ENCODE peak calls at places on chromosomes 11 and 22, in six cellular contexts. One of them, this sample, is unnamed.

GRCh38 chr11:69136471-69136870 is 19.3 kb upstream of the SMIM38 start:
- DNase-seq in CD4-positive, alpha-beta T cell: no peak
- DNase-seq in psoas muscle: no peak
- DNase-seq in MCF 10A: no peak
- DNase-seq in neural progenitor cell: no peak
- DNase-seq in OCI-LY7: no peak
- DNase-seq in this sample: no peak

GRCh38 chr22:23047265-23047664 is 23.1 kb upstream of the GNAZ start:
- DNase-seq in CD4-positive, alpha-beta T cell: no peak
- DNase-seq in psoas muscle: no peak
- DNase-seq in MCF 10A: no peak
- DNase-seq in neural progenitor cell: no peak
- DNase-seq in OCI-LY7: no peak
- DNase-seq in this sample: no peak

GRCh38 chr22:36384766-36385400 is 2.9 kb downstream of the MYH9 start:
- DNase-seq in CD4-positive, alpha-beta T cell: no peak
- DNase-seq in psoas muscle: no peak
- DNase-seq in MCF 10A: no peak
- DNase-seq in neural progenitor cell: peak; percentile 79
- DNase-seq in OCI-LY7: peak; percentile 79
- DNase-seq in this sample: no peak

GRCh38 chr11:104772806-104773241 is 125.4 kb downstream of the CASP12 start:
- DNase-seq in CD4-positive, alpha-beta T cell: no peak
- DNase-seq in psoas muscle: no peak
- DNase-seq in MCF 10A: peak; percentile 70
- DNase-seq in neural progenitor cell: no peak
- DNase-seq in OCI-LY7: no peak
- DNase-seq in this sample: no peak

GRCh38 chr11:63682045-63682915 is 980 bp downstream of the RTN3 start:
- DNase-seq in CD4-positive, alpha-beta T cell: no peak
- DNase-seq in psoas muscle: no peak
- DNase-seq in MCF 10A: peak; percentile 33
- DNase-seq in neural progenitor cell: peak; percentile 63
- DNase-seq in OCI-LY7: peak; percentile 62
- DNase-seq in this sample: no peak

GRCh38 chr11:78268516-78269410 is 80.0 kb downstream of the USP35 start:
- DNase-seq in CD4-positive, alpha-beta T cell: no peak
- DNase-seq in psoas muscle: peak; percentile 39
- DNase-seq in MCF 10A: no peak
- DNase-seq in neural progenitor cell: no peak
- DNase-seq in OCI-LY7: no peak
- DNase-seq in this sample: no peak

GRCh38 chr11:134414036-134414731 is 2.1 kb upstream of the B3GAT1 start:
- DNase-seq in CD4-positive, alpha-beta T cell: no peak
- DNase-seq in psoas muscle: no peak
- DNase-seq in MCF 10A: no peak
- DNase-seq in neural progenitor cell: peak; percentile 30
- DNase-seq in OCI-LY7: no peak
- DNase-seq in this sample: no peak

GRCh38 chr11:65575568-65576231 is at the start of gene EHBP1L1:
- DNase-seq in CD4-positive, alpha-beta T cell: peak; percentile 79
- DNase-seq in psoas muscle: peak; percentile 81
- DNase-seq in MCF 10A: peak; percentile 65
- DNase-seq in neural progenitor cell: peak; percentile 77
- DNase-seq in OCI-LY7: peak; percentile 83
- DNase-seq in this sample: peak; percentile 91

GRCh38 chr11:129998107-129998506 is 4.5 kb downstream of the PRDM10 start:
- DNase-seq in CD4-positive, alpha-beta T cell: no peak
- DNase-seq in psoas muscle: no peak
- DNase-seq in MCF 10A: no peak
- DNase-seq in neural progenitor cell: no peak
- DNase-seq in OCI-LY7: no peak
- DNase-seq in this sample: no peak

GRCh38 chr11:72430743-72431570 is 3.4 kb downstream of the CLPB start:
- DNase-seq in CD4-positive, alpha-beta T cell: no peak
- DNase-seq in psoas muscle: no peak
- DNase-seq in MCF 10A: peak; percentile 51
- DNase-seq in neural progenitor cell: peak; percentile 69
- DNase-seq in OCI-LY7: peak; percentile 72
- DNase-seq in this sample: peak; percentile 73

GRCh38 chr11:59551651-59552521 is 40.5 kb downstream of the OR4D9 start:
- DNase-seq in CD4-positive, alpha-beta T cell: no peak
- DNase-seq in psoas muscle: no peak
- DNase-seq in MCF 10A: peak; percentile 80
- DNase-seq in neural progenitor cell: peak; percentile 74
- DNase-seq in OCI-LY7: peak; percentile 43
- DNase-seq in this sample: no peak

GRCh38 chr11:23991140-23991539 is 505.7 kb upstream of the LUZP2 start:
- DNase-seq in CD4-positive, alpha-beta T cell: no peak
- DNase-seq in psoas muscle: no peak
- DNase-seq in MCF 10A: no peak
- DNase-seq in neural progenitor cell: no peak
- DNase-seq in OCI-LY7: no peak
- DNase-seq in this sample: no peak

GRCh38 chr22:22884888-22885840 is 2.5 kb upstream of the IGLL5 start:
- DNase-seq in CD4-positive, alpha-beta T cell: no peak
- DNase-seq in psoas muscle: no peak
- DNase-seq in MCF 10A: no peak
- DNase-seq in neural progenitor cell: no peak
- DNase-seq in OCI-LY7: peak; percentile 97
- DNase-seq in this sample: peak; percentile 80

GRCh38 chr11:78905756-78906155 is 331.1 kb upstream of the NARS2 start:
- DNase-seq in CD4-positive, alpha-beta T cell: no peak
- DNase-seq in psoas muscle: no peak
- DNase-seq in MCF 10A: no peak
- DNase-seq in neural progenitor cell: no peak
- DNase-seq in OCI-LY7: no peak
- DNase-seq in this sample: no peak

GRCh38 chr11:119617343-119617713 is 111.7 kb downstream of the NECTIN1 start:
- DNase-seq in CD4-positive, alpha-beta T cell: no peak
- DNase-seq in psoas muscle: no peak
- DNase-seq in MCF 10A: no peak
- DNase-seq in neural progenitor cell: no peak
- DNase-seq in OCI-LY7: no peak
- DNase-seq in this sample: no peak

GRCh38 chr11:43419460-43419859 is 60.7 kb downstream of the TTC17 start:
- DNase-seq in CD4-positive, alpha-beta T cell: no peak
- DNase-seq in psoas muscle: no peak
- DNase-seq in MCF 10A: peak; percentile 49
- DNase-seq in neural progenitor cell: peak; percentile 21
- DNase-seq in OCI-LY7: peak; percentile 57
- DNase-seq in this sample: peak; percentile 17

GRCh38 chr11:8722156-8722555 is 39.6 kb downstream of the RPL27A start:
- DNase-seq in CD4-positive, alpha-beta T cell: no peak
- DNase-seq in psoas muscle: no peak
- DNase-seq in MCF 10A: no peak
- DNase-seq in neural progenitor cell: no peak
- DNase-seq in OCI-LY7: no peak
- DNase-seq in this sample: no peak

GRCh38 chr22:20424937-20425587 is 12.6 kb downstream of the SCARF2 start:
- DNase-seq in CD4-positive, alpha-beta T cell: no peak
- DNase-seq in psoas muscle: no peak
- DNase-seq in MCF 10A: no peak
- DNase-seq in neural progenitor cell: peak; percentile 4
- DNase-seq in OCI-LY7: no peak
- DNase-seq in this sample: no peak

GRCh38 chr11:95232666-95233065 is 1.7 kb upstream of the SESN3 start:
- DNase-seq in CD4-positive, alpha-beta T cell: no peak
- DNase-seq in psoas muscle: no peak
- DNase-seq in MCF 10A: no peak
- DNase-seq in neural progenitor cell: no peak
- DNase-seq in OCI-LY7: no peak
- DNase-seq in this sample: no peak

GRCh38 chr11:107860688-107861087 is 2.1 kb upstream of the SLC35F2 start:
- DNase-seq in CD4-positive, alpha-beta T cell: no peak
- DNase-seq in psoas muscle: no peak
- DNase-seq in MCF 10A: no peak
- DNase-seq in neural progenitor cell: no peak
- DNase-seq in OCI-LY7: no peak
- DNase-seq in this sample: no peak

GRCh38 chr11:55172734-55173415 is 89.1 kb upstream of the TRIM48 start:
- DNase-seq in CD4-positive, alpha-beta T cell: no peak
- DNase-seq in psoas muscle: no peak
- DNase-seq in MCF 10A: no peak
- DNase-seq in neural progenitor cell: no peak
- DNase-seq in OCI-LY7: no peak
- DNase-seq in this sample: no peak

GRCh38 chr11:117180661-117181585 is 2.4 kb downstream of the SIDT2 start:
- DNase-seq in CD4-positive, alpha-beta T cell: peak; percentile 32
- DNase-seq in psoas muscle: peak; percentile 71
- DNase-seq in MCF 10A: peak; percentile 77
- DNase-seq in neural progenitor cell: peak; percentile 90
- DNase-seq in OCI-LY7: peak; percentile 89
- DNase-seq in this sample: peak; percentile 87

GRCh38 chr11:83008581-83008923 is 63.1 kb downstream of the RAB30 start:
- DNase-seq in CD4-positive, alpha-beta T cell: no peak
- DNase-seq in psoas muscle: no peak
- DNase-seq in MCF 10A: no peak
- DNase-seq in neural progenitor cell: no peak
- DNase-seq in OCI-LY7: no peak
- DNase-seq in this sample: no peak

GRCh38 chr11:122441702-122442092 is 213.8 kb upstream of the UBASH3B start:
- DNase-seq in CD4-positive, alpha-beta T cell: no peak
- DNase-seq in psoas muscle: no peak
- DNase-seq in MCF 10A: no peak
- DNase-seq in neural progenitor cell: no peak
- DNase-seq in OCI-LY7: no peak
- DNase-seq in this sample: no peak

GRCh38 chr22:41415554-41415953 is 31.0 kb downstream of the TOB2 start:
- DNase-seq in CD4-positive, alpha-beta T cell: no peak
- DNase-seq in psoas muscle: no peak
- DNase-seq in MCF 10A: no peak
- DNase-seq in neural progenitor cell: no peak
- DNase-seq in OCI-LY7: no peak
- DNase-seq in this sample: no peak

GRCh38 chr11:101913631-101914030 is 1.2 kb upstream of the CEP126 start:
- DNase-seq in CD4-positive, alpha-beta T cell: no peak
- DNase-seq in psoas muscle: no peak
- DNase-seq in MCF 10A: no peak
- DNase-seq in neural progenitor cell: no peak
- DNase-seq in OCI-LY7: no peak
- DNase-seq in this sample: no peak

GRCh38 chr11:101914737-101915426 is at the start of gene CEP126:
- DNase-seq in CD4-positive, alpha-beta T cell: peak; percentile 88
- DNase-seq in psoas muscle: peak; percentile 94
- DNase-seq in MCF 10A: peak; percentile 92
- DNase-seq in neural progenitor cell: peak; percentile 97
- DNase-seq in OCI-LY7: peak; percentile 97
- DNase-seq in this sample: peak; percentile 93

GRCh38 chr11:101914349-101914736 is 467 bp upstream of the CEP126 start:
- DNase-seq in CD4-positive, alpha-beta T cell: no peak
- DNase-seq in psoas muscle: no peak
- DNase-seq in MCF 10A: no peak
- DNase-seq in neural progenitor cell: peak; percentile 11
- DNase-seq in OCI-LY7: no peak
- DNase-seq in this sample: no peak

GRCh38 chr11:101915811-101916291 is 471 bp downstream of the ANGPTL5 start:
- DNase-seq in CD4-positive, alpha-beta T cell: no peak
- DNase-seq in psoas muscle: no peak
- DNase-seq in MCF 10A: peak; percentile 38
- DNase-seq in neural progenitor cell: peak; percentile 29
- DNase-seq in OCI-LY7: peak; percentile 77
- DNase-seq in this sample: peak; percentile 31

GRCh38 chr11:101912823-101913284 is 2.0 kb upstream of the CEP126 start:
- DNase-seq in CD4-positive, alpha-beta T cell: no peak
- DNase-seq in psoas muscle: no peak
- DNase-seq in MCF 10A: no peak
- DNase-seq in neural progenitor cell: no peak
- DNase-seq in OCI-LY7: no peak
- DNase-seq in this sample: no peak
- TF ChIP-seq CTCF in CD4-positive, alpha-beta T cell: no peak
- TF ChIP-seq CTCF in psoas muscle: no peak
- TF ChIP-seq CTCF in MCF 10A: no peak
- TF ChIP-seq CTCF in neural progenitor cell: no peak
- TF ChIP-seq CTCF in OCI-LY7: no peak
- TF ChIP-seq CTCF in this sample: no peak

GRCh38 chr11:34104680-34105078 is 750 bp upstream of the NAT10 start:
- DNase-seq in CD4-positive, alpha-beta T cell: no peak
- DNase-seq in psoas muscle: no peak
- DNase-seq in MCF 10A: peak; percentile 4
- DNase-seq in neural progenitor cell: no peak
- DNase-seq in OCI-LY7: no peak
- DNase-seq in this sample: no peak

GRCh38 chr11:34105957-34106504 is 602 bp downstream of the NAT10 start:
- DNase-seq in CD4-positive, alpha-beta T cell: no peak
- DNase-seq in psoas muscle: no peak
- DNase-seq in MCF 10A: no peak
- DNase-seq in neural progenitor cell: no peak
- DNase-seq in OCI-LY7: peak; percentile 23
- DNase-seq in this sample: no peak

DNA sequence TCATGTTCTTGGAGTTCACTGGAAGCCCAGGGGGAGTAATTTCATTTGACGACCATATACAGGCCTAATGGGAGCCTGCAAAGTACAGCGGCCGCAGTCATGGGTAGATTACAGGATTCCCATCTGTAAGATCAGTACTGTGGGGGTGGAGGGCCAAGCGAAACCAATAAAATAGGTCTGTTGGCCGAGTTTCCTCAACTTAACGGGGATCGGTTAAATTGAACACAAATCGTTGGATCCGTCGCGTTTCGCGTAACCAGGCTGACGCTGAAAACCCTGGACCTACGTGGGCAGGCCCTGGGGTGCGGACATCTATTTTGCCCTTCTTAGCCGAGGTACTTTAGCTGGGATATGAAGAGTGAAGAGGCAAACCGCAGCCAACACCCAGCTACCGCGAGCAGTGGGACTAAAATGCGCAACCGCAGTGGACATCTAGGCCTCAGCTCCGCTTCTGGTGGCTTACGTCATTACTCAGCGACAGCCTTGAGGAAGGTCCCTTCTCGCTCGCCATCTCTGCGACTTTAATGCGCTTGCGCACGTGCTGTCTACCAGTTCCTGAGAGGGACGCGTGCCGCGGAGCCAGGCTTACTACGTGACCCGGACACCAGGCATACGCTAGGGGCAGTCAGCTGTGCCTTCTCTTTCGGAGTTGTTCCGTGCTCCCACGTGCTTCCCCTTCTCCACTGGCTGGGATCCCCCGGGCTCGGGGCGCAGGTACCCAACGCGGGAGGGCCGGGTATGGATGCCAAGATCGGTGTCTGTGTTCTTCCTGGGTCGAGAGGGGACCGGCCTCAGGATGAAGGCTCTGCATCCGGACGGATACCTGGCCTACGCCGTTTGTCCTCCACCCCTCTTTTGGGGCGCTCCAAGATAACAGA is at the start of gene NAT10:
- DNase-seq in CD4-positive, alpha-beta T cell: peak; percentile 95
- DNase-seq in psoas muscle: peak; percentile 97
- DNase-seq in MCF 10A: peak; percentile 98
- DNase-seq in neural progenitor cell: peak; percentile 99
- DNase-seq in OCI-LY7: peak; percentile 99
- DNase-seq in this sample: peak; percentile 92
- TF ChIP-seq CTCF in CD4-positive, alpha-beta T cell: no peak
- TF ChIP-seq CTCF in psoas muscle: peak; percentile 16
- TF ChIP-seq CTCF in MCF 10A: no peak
- TF ChIP-seq CTCF in neural progenitor cell: peak; percentile 32
- TF ChIP-seq CTCF in OCI-LY7: peak; percentile 20
- TF ChIP-seq CTCF in this sample: no peak

GRCh38 chr11:114280696-114281095 is 15.5 kb upstream of the NNMT start:
- DNase-seq in CD4-positive, alpha-beta T cell: no peak
- DNase-seq in psoas muscle: peak; percentile 60
- DNase-seq in MCF 10A: peak; percentile 88
- DNase-seq in neural progenitor cell: peak; percentile 88
- DNase-seq in OCI-LY7: peak; percentile 40
- DNase-seq in this sample: no peak
- TF ChIP-seq CTCF in CD4-positive, alpha-beta T cell: peak; percentile 14
- TF ChIP-seq CTCF in psoas muscle: peak; percentile 59
- TF ChIP-seq CTCF in MCF 10A: peak; percentile 78
- TF ChIP-seq CTCF in neural progenitor cell: peak; percentile 80
- TF ChIP-seq CTCF in OCI-LY7: peak; percentile 73
- TF ChIP-seq CTCF in this sample: peak; percentile 23

GRCh38 chr11:121348220-121348875 is 55.8 kb downstream of the SC5D start:
- DNase-seq in CD4-positive, alpha-beta T cell: no peak
- DNase-seq in psoas muscle: no peak
- DNase-seq in MCF 10A: no peak
- DNase-seq in neural progenitor cell: no peak
- DNase-seq in OCI-LY7: no peak
- DNase-seq in this sample: no peak
- TF ChIP-seq CTCF in CD4-positive, alpha-beta T cell: no peak
- TF ChIP-seq CTCF in psoas muscle: no peak
- TF ChIP-seq CTCF in MCF 10A: no peak
- TF ChIP-seq CTCF in neural progenitor cell: no peak
- TF ChIP-seq CTCF in OCI-LY7: no peak
- TF ChIP-seq CTCF in this sample: no peak